ENCODE peak calls at places on chromosome 18, in nine cellular contexts. One of them, this sample, is unnamed.

GRCh38 chr18:46407471-46408166 is 249.4 kb downstream of the LOXHD1 start:
- DNase-seq in activated naive CD4-positive, alpha-beta T cell treated with anti-CD3 and anti-CD28 coated beads for 36 hours: no peak
- DNase-seq in left cardiac atrium: peak; percentile 39
- DNase-seq in heart left ventricle: peak; percentile 60
- DNase-seq in BJ: no peak
- DNase-seq in RPMI8226: no peak
- DNase-seq in iPS DF 6.9: no peak
- DNase-seq in stimulated activated CD8-positive, alpha-beta memory T cell treated with anti-CD3 and anti-CD28 coated beads, Interleukin-4, amount 100 ng/mL, for 4 hours: no peak
- DNase-seq in K562: no peak
- DNase-seq in this sample: no peak

GRCh38 chr18:45775241-45775676 is 50.2 kb upstream of the SIGLEC15 start:
- DNase-seq in activated naive CD4-positive, alpha-beta T cell treated with anti-CD3 and anti-CD28 coated beads for 36 hours: peak; percentile 83
- DNase-seq in left cardiac atrium: peak; percentile 84
- DNase-seq in heart left ventricle: peak; percentile 81
- DNase-seq in BJ: no peak
- DNase-seq in RPMI8226: peak; percentile 76
- DNase-seq in iPS DF 6.9: peak; percentile 47
- DNase-seq in stimulated activated CD8-positive, alpha-beta memory T cell treated with anti-CD3 and anti-CD28 coated beads, Interleukin-4, amount 100 ng/mL, for 4 hours: no peak
- DNase-seq in K562: peak; percentile 18
- DNase-seq in this sample: no peak

GRCh38 chr18:48422947-48423378 is 13.8 kb upstream of the ZBTB7C start:
- DNase-seq in activated naive CD4-positive, alpha-beta T cell treated with anti-CD3 and anti-CD28 coated beads for 36 hours: no peak
- DNase-seq in left cardiac atrium: no peak
- DNase-seq in heart left ventricle: no peak
- DNase-seq in BJ: no peak
- DNase-seq in RPMI8226: no peak
- DNase-seq in iPS DF 6.9: no peak
- DNase-seq in stimulated activated CD8-positive, alpha-beta memory T cell treated with anti-CD3 and anti-CD28 coated beads, Interleukin-4, amount 100 ng/mL, for 4 hours: no peak
- DNase-seq in K562: no peak
- DNase-seq in this sample: no peak

GRCh38 chr18:59707306-59707705 is 10.1 kb upstream of the CCBE1 start:
- DNase-seq in activated naive CD4-positive, alpha-beta T cell treated with anti-CD3 and anti-CD28 coated beads for 36 hours: no peak
- DNase-seq in left cardiac atrium: no peak
- DNase-seq in heart left ventricle: no peak
- DNase-seq in BJ: no peak
- DNase-seq in RPMI8226: peak; percentile 68
- DNase-seq in iPS DF 6.9: no peak
- DNase-seq in stimulated activated CD8-positive, alpha-beta memory T cell treated with anti-CD3 and anti-CD28 coated beads, Interleukin-4, amount 100 ng/mL, for 4 hours: no peak
- DNase-seq in K562: no peak
- DNase-seq in this sample: no peak

GRCh38 chr18:43596106-43596712 is 318.9 kb upstream of the SYT4 start:
- DNase-seq in activated naive CD4-positive, alpha-beta T cell treated with anti-CD3 and anti-CD28 coated beads for 36 hours: no peak
- DNase-seq in left cardiac atrium: no peak
- DNase-seq in heart left ventricle: no peak
- DNase-seq in BJ: no peak
- DNase-seq in RPMI8226: peak; percentile 21
- DNase-seq in iPS DF 6.9: no peak
- DNase-seq in stimulated activated CD8-positive, alpha-beta memory T cell treated with anti-CD3 and anti-CD28 coated beads, Interleukin-4, amount 100 ng/mL, for 4 hours: no peak
- DNase-seq in K562: peak; percentile 2
- DNase-seq in this sample: peak; percentile 14

GRCh38 chr18:79405019-79405780 is 9.5 kb downstream of the NFATC1 start:
- DNase-seq in activated naive CD4-positive, alpha-beta T cell treated with anti-CD3 and anti-CD28 coated beads for 36 hours: peak; percentile 82
- DNase-seq in left cardiac atrium: peak; percentile 13
- DNase-seq in heart left ventricle: no peak
- DNase-seq in BJ: no peak
- DNase-seq in RPMI8226: no peak
- DNase-seq in iPS DF 6.9: no peak
- DNase-seq in stimulated activated CD8-positive, alpha-beta memory T cell treated with anti-CD3 and anti-CD28 coated beads, Interleukin-4, amount 100 ng/mL, for 4 hours: no peak
- DNase-seq in K562: no peak
- DNase-seq in this sample: no peak

GRCh38 chr18:75211721-75212625 is 1.4 kb downstream of the TSHZ1 start:
- DNase-seq in activated naive CD4-positive, alpha-beta T cell treated with anti-CD3 and anti-CD28 coated beads for 36 hours: peak; percentile 51
- DNase-seq in left cardiac atrium: peak; percentile 51
- DNase-seq in heart left ventricle: peak; percentile 65
- DNase-seq in BJ: no peak
- DNase-seq in RPMI8226: peak; percentile 53
- DNase-seq in iPS DF 6.9: no peak
- DNase-seq in stimulated activated CD8-positive, alpha-beta memory T cell treated with anti-CD3 and anti-CD28 coated beads, Interleukin-4, amount 100 ng/mL, for 4 hours: no peak
- DNase-seq in K562: peak; percentile 25
- DNase-seq in this sample: peak; percentile 8

GRCh38 chr18:61606759-61607158 is 273.5 kb downstream of the CDH20 start:
- DNase-seq in activated naive CD4-positive, alpha-beta T cell treated with anti-CD3 and anti-CD28 coated beads for 36 hours: no peak
- DNase-seq in left cardiac atrium: peak; percentile 89
- DNase-seq in heart left ventricle: peak; percentile 72
- DNase-seq in BJ: peak; percentile 44
- DNase-seq in RPMI8226: no peak
- DNase-seq in iPS DF 6.9: peak; percentile 50
- DNase-seq in stimulated activated CD8-positive, alpha-beta memory T cell treated with anti-CD3 and anti-CD28 coated beads, Interleukin-4, amount 100 ng/mL, for 4 hours: no peak
- DNase-seq in K562: peak; percentile 19
- DNase-seq in this sample: no peak

GRCh38 chr18:42028232-42028832 is 73.3 kb downstream of the PIK3C3 start:
- DNase-seq in activated naive CD4-positive, alpha-beta T cell treated with anti-CD3 and anti-CD28 coated beads for 36 hours: peak; percentile 47
- DNase-seq in left cardiac atrium: no peak
- DNase-seq in heart left ventricle: no peak
- DNase-seq in BJ: no peak
- DNase-seq in RPMI8226: peak; percentile 31
- DNase-seq in iPS DF 6.9: no peak
- DNase-seq in stimulated activated CD8-positive, alpha-beta memory T cell treated with anti-CD3 and anti-CD28 coated beads, Interleukin-4, amount 100 ng/mL, for 4 hours: no peak
- DNase-seq in K562: peak; percentile 14
- DNase-seq in this sample: peak; percentile 5

GRCh38 chr18:24530630-24531111 is 70.2 kb downstream of the HRH4 start:
- DNase-seq in activated naive CD4-positive, alpha-beta T cell treated with anti-CD3 and anti-CD28 coated beads for 36 hours: peak; percentile 23
- DNase-seq in left cardiac atrium: no peak
- DNase-seq in heart left ventricle: no peak
- DNase-seq in BJ: peak; percentile 28
- DNase-seq in RPMI8226: no peak
- DNase-seq in iPS DF 6.9: no peak
- DNase-seq in stimulated activated CD8-positive, alpha-beta memory T cell treated with anti-CD3 and anti-CD28 coated beads, Interleukin-4, amount 100 ng/mL, for 4 hours: no peak
- DNase-seq in K562: no peak
- DNase-seq in this sample: no peak

GRCh38 chr18:47969851-47970250 is 39.4 kb upstream of the SMAD2 start:
- DNase-seq in activated naive CD4-positive, alpha-beta T cell treated with anti-CD3 and anti-CD28 coated beads for 36 hours: no peak
- DNase-seq in left cardiac atrium: no peak
- DNase-seq in heart left ventricle: no peak
- DNase-seq in BJ: no peak
- DNase-seq in RPMI8226: no peak
- DNase-seq in iPS DF 6.9: no peak
- DNase-seq in stimulated activated CD8-positive, alpha-beta memory T cell treated with anti-CD3 and anti-CD28 coated beads, Interleukin-4, amount 100 ng/mL, for 4 hours: no peak
- DNase-seq in K562: no peak
- DNase-seq in this sample: no peak

GRCh38 chr18:28960146-28960545 is 783.2 kb upstream of the CDH2 start:
- DNase-seq in activated naive CD4-positive, alpha-beta T cell treated with anti-CD3 and anti-CD28 coated beads for 36 hours: no peak
- DNase-seq in left cardiac atrium: no peak
- DNase-seq in heart left ventricle: no peak
- DNase-seq in BJ: no peak
- DNase-seq in RPMI8226: no peak
- DNase-seq in iPS DF 6.9: no peak
- DNase-seq in stimulated activated CD8-positive, alpha-beta memory T cell treated with anti-CD3 and anti-CD28 coated beads, Interleukin-4, amount 100 ng/mL, for 4 hours: no peak
- DNase-seq in K562: no peak
- DNase-seq in this sample: no peak

GRCh38 chr18:69757733-69758132 is 189.9 kb downstream of the CD226 start:
- DNase-seq in activated naive CD4-positive, alpha-beta T cell treated with anti-CD3 and anti-CD28 coated beads for 36 hours: no peak
- DNase-seq in left cardiac atrium: no peak
- DNase-seq in heart left ventricle: no peak
- DNase-seq in BJ: no peak
- DNase-seq in RPMI8226: no peak
- DNase-seq in iPS DF 6.9: peak; percentile 20
- DNase-seq in stimulated activated CD8-positive, alpha-beta memory T cell treated with anti-CD3 and anti-CD28 coated beads, Interleukin-4, amount 100 ng/mL, for 4 hours: no peak
- DNase-seq in K562: no peak
- DNase-seq in this sample: no peak

GRCh38 chr18:8029731-8030130 is 462.6 kb downstream of the PTPRM start:
- DNase-seq in activated naive CD4-positive, alpha-beta T cell treated with anti-CD3 and anti-CD28 coated beads for 36 hours: no peak
- DNase-seq in left cardiac atrium: no peak
- DNase-seq in heart left ventricle: no peak
- DNase-seq in BJ: no peak
- DNase-seq in RPMI8226: no peak
- DNase-seq in iPS DF 6.9: no peak
- DNase-seq in stimulated activated CD8-positive, alpha-beta memory T cell treated with anti-CD3 and anti-CD28 coated beads, Interleukin-4, amount 100 ng/mL, for 4 hours: no peak
- DNase-seq in K562: no peak
- DNase-seq in this sample: no peak

GRCh38 chr18:51301376-51301775 is 103.9 kb upstream of the MEX3C start:
- DNase-seq in activated naive CD4-positive, alpha-beta T cell treated with anti-CD3 and anti-CD28 coated beads for 36 hours: no peak
- DNase-seq in left cardiac atrium: no peak
- DNase-seq in heart left ventricle: no peak
- DNase-seq in BJ: no peak
- DNase-seq in RPMI8226: no peak
- DNase-seq in iPS DF 6.9: no peak
- DNase-seq in stimulated activated CD8-positive, alpha-beta memory T cell treated with anti-CD3 and anti-CD28 coated beads, Interleukin-4, amount 100 ng/mL, for 4 hours: no peak
- DNase-seq in K562: no peak
- DNase-seq in this sample: peak; percentile 8

GRCh38 chr18:75252136-75252535 is 41.5 kb downstream of the TSHZ1 start:
- DNase-seq in activated naive CD4-positive, alpha-beta T cell treated with anti-CD3 and anti-CD28 coated beads for 36 hours: no peak
- DNase-seq in left cardiac atrium: no peak
- DNase-seq in heart left ventricle: no peak
- DNase-seq in BJ: no peak
- DNase-seq in RPMI8226: no peak
- DNase-seq in iPS DF 6.9: no peak
- DNase-seq in stimulated activated CD8-positive, alpha-beta memory T cell treated with anti-CD3 and anti-CD28 coated beads, Interleukin-4, amount 100 ng/mL, for 4 hours: no peak
- DNase-seq in K562: no peak
- DNase-seq in this sample: no peak

GRCh38 chr18:63890226-63890949 is 2.9 kb downstream of the SERPINB2 start:
- DNase-seq in activated naive CD4-positive, alpha-beta T cell treated with anti-CD3 and anti-CD28 coated beads for 36 hours: no peak
- DNase-seq in left cardiac atrium: no peak
- DNase-seq in heart left ventricle: no peak
- DNase-seq in BJ: no peak
- DNase-seq in RPMI8226: no peak
- DNase-seq in iPS DF 6.9: no peak
- DNase-seq in stimulated activated CD8-positive, alpha-beta memory T cell treated with anti-CD3 and anti-CD28 coated beads, Interleukin-4, amount 100 ng/mL, for 4 hours: no peak
- DNase-seq in K562: no peak
- DNase-seq in this sample: no peak

GRCh38 chr18:25503567-25504081 is 151.7 kb upstream of the ZNF521 start:
- DNase-seq in activated naive CD4-positive, alpha-beta T cell treated with anti-CD3 and anti-CD28 coated beads for 36 hours: no peak
- DNase-seq in left cardiac atrium: peak; percentile 69
- DNase-seq in heart left ventricle: peak; percentile 46
- DNase-seq in BJ: peak; percentile 47
- DNase-seq in RPMI8226: no peak
- DNase-seq in iPS DF 6.9: peak; percentile 25
- DNase-seq in stimulated activated CD8-positive, alpha-beta memory T cell treated with anti-CD3 and anti-CD28 coated beads, Interleukin-4, amount 100 ng/mL, for 4 hours: no peak
- DNase-seq in K562: no peak
- DNase-seq in this sample: no peak

GRCh38 chr18:11955299-11956029 is 25.8 kb upstream of the IMPA2 start:
- DNase-seq in activated naive CD4-positive, alpha-beta T cell treated with anti-CD3 and anti-CD28 coated beads for 36 hours: peak; percentile 19
- DNase-seq in left cardiac atrium: peak; percentile 59
- DNase-seq in heart left ventricle: no peak
- DNase-seq in BJ: peak; percentile 71
- DNase-seq in RPMI8226: no peak
- DNase-seq in iPS DF 6.9: no peak
- DNase-seq in stimulated activated CD8-positive, alpha-beta memory T cell treated with anti-CD3 and anti-CD28 coated beads, Interleukin-4, amount 100 ng/mL, for 4 hours: no peak
- DNase-seq in K562: peak; percentile 55
- DNase-seq in this sample: no peak

This sample was measured in OCI-LY7.